ENCODE peak calls at places on chromosomes 7 and 10, in six cellular contexts. G is K562, X is GM12891, J is H1, E is GM12878, T is HepG2. N is an unnamed sample.

GRCh38 chr7:158707610-158708009 is 3.0 kb upstream of the NCAPG2 start:
- DNase-seq in G (no peak), X (no peak), J (peak), E (no peak), T (peak), N (no peak)

GRCh38 chr10:124075116-124075955 is 18.1 kb downstream of the CHST15 start:
- DNase-seq in G (no peak), X (no peak), J (no peak), E (no peak), T (no peak), N (no peak)

GRCh38 chr7:75727881-75728592 is 10.7 kb downstream of the HIP1 start:
- DNase-seq in G (no peak), X (no peak), J (peak), E (no peak), T (peak), N (no peak)

GRCh38 chr10:50470345-50470744 is 153.4 kb downstream of the SGMS1 start:
- DNase-seq in G (no peak), X (no peak), J (no peak), E (no peak), T (no peak), N (no peak)

GRCh38 chr10:75408911-75409885 is 7.6 kb upstream of the ZNF503 start:
- DNase-seq in G (peak), X (peak), J (peak), E (no peak), T (no peak), N (peak)

GRCh38 chr7:115122388-115122787 is 200.5 kb downstream of the MDFIC start:
- DNase-seq in G (no peak), X (no peak), J (no peak), E (no peak), T (no peak), N (no peak)

GRCh38 chr7:653829-654764 is 72.4 kb upstream of the DNAAF5 start:
- DNase-seq in G (no peak), X (no peak), J (no peak), E (no peak), T (no peak), N (no peak)

GRCh38 chr7:102897211-102897621 is 15.6 kb upstream of the LRRC17 start:
- DNase-seq in G (no peak), X (no peak), J (no peak), E (no peak), T (no peak), N (no peak)

GRCh38 chr7:70720191-70720873 is 411.6 kb upstream of the GALNT17 start:
- DNase-seq in G (no peak), X (no peak), J (no peak), E (no peak), T (no peak), N (no peak)

DNA sequence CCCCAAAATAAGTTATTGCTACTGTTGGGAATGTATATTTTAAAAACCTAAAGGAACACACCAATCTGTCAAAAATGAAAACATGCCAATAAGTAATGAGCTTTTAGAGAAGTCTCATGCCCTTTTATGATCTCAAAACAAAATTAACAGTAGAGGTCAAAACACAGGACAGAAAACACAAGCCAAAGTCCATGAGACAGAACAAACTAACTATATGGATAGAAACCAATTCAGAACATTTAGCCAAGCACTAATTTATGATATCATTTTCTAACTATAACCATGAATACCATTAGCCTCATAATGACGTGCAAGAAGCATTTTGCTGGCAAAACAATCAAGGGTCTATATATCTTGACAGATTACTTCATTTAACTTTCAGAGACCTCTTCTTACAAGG is 201.0 kb downstream of the DOCK4 start:
- DNase-seq in G (no peak), X (no peak), J (no peak), E (no peak), T (no peak), N (no peak)
- TF ChIP-seq TAF1 in G (no peak), X (no peak), J (no peak), E (no peak), T (no peak), N (no peak)

GRCh38 chr10:64093304-64093703 is 572.1 kb downstream of the REEP3 start:
- DNase-seq in G (no peak), X (no peak), J (no peak), E (no peak), T (no peak), N (no peak)

GRCh38 chr10:64093946-64094560 is 572.9 kb downstream of the REEP3 start:
- DNase-seq in G (no peak), X (no peak), J (no peak), E (no peak), T (no peak), N (no peak)

GRCh38 chr10:64091889-64092288 is 570.7 kb downstream of the REEP3 start:
- DNase-seq in G (no peak), X (no peak), J (no peak), E (no peak), T (peak), N (no peak)

GRCh38 chr10:64089648-64090047 is 568.4 kb downstream of the REEP3 start:
- DNase-seq in G (no peak), X (no peak), J (no peak), E (no peak), T (no peak), N (no peak)

DNA sequence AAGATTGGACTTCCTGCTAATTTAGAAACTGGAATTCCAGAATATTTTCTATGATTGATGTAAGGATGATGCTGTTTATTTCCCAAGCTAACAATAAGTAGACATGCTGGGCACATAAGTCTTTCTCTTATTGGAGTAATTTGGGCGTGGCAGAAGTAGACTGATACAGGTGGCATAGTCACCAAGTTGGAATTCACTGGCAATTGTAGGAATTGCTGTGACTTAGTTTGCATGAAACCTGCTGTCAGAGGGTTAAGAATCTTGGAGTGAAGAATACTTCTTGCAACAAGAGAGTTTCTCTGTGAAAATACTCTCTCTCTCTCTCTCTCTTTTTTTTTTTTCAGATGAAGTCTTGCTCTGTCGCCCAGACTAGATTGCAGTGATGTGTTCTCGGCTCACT is 569.7 kb downstream of the REEP3 start:
- DNase-seq in G (no peak), X (no peak), J (no peak), E (no peak), T (no peak), N (no peak)
- TF ChIP-seq POLR2A in G (no peak), X (no peak), J (no peak), E (no peak), T (no peak), N (no peak)

GRCh38 chr7:138981332-138982203 is at the start of gene KIAA1549:
- DNase-seq in G (peak), X (peak), J (peak), E (no peak), T (peak), N (peak)
- TF ChIP-seq POLR2AphosphoS5 in G (no peak), X (no peak), J (no peak), E (no peak), T (no peak), N (no peak)

GRCh38 chr7:129975309-129975708 is 22.5 kb upstream of the UBE2H start:
- DNase-seq in G (no peak), X (no peak), J (no peak), E (no peak), T (no peak), N (no peak)

GRCh38 chr7:129968592-129969383 is 16.0 kb upstream of the UBE2H start:
- DNase-seq in G (no peak), X (no peak), J (no peak), E (no peak), T (no peak), N (no peak)

GRCh38 chr7:129970816-129971215 is 18.1 kb upstream of the UBE2H start:
- DNase-seq in G (no peak), X (no peak), J (no peak), E (no peak), T (no peak), N (no peak)

DNA sequence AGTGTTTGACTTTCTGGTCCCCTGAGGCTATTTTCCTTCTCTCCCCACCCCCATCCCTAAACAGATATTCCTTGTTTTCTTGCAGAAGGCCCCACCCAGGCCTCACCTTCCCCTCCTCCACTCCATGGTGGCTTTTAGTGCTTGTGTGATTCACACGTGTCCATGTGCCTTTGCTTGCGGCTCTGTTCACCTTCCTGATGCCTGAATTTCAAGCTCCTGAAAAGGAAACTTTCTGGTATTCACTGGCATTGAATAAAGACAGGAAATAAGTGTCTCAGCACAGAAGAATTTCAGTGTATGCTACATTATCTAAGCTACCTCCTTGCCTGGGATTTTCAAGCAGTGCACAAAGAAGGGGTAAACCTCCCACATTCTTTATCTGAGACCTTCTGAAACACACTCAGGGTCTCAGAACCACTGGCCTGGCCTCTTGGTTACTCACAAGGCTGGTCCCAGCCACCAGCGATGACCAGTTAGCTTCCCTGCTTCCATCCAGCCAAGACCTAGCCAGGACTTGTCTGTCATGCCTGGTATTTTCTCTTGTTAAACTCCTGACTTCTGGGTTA is 17.2 kb upstream of the UBE2H start:
- DNase-seq in G (peak), X (no peak), J (no peak), E (no peak), T (no peak), N (no peak)
- TF ChIP-seq TAF1 in G (no peak), X (no peak), J (no peak), E (no peak), T (no peak), N (no peak)